ENCODE peak calls at places on chromosomes 11 and 22, in six cellular contexts. L is stimulated activated CD4-positive, alpha-beta T cell treated with anti-CD3 and anti-CD28 coated beads, Interleukin-15, amount 100 ng/mL, for 24 hours; E is NCI-H1694; P is EL; Y is hepatocyte; Z is activated T-helper 2 cell treated with anti-CD3 and anti-CD28 coated beads, Interferon-gamma antibody, Interleukin-2, Interleukin-4, amounts not matched to agents 10 μg/mL and 5 μg/mL and 100 μg/mL, durations not matched to agents 14 hours and 24 hours and 36 hours. G is an unnamed sample.

GRCh38 chr22:12601870-12602779 is 2925.9 kb upstream of the OR11H1 start:
- DNase-seq in E (no peak), Z (no peak), P (no peak), L (no peak), Y (peak; percentile 9), G (no peak)

GRCh38 chr11:2555376-2555775 is 110.6 kb downstream of the KCNQ1 start:
- DNase-seq in P (no peak), E (no peak), Z (no peak), L (no peak), Y (no peak), G (no peak)

GRCh38 chr11:117597083-117597482 is 199.9 kb downstream of the DSCAML1 start:
- DNase-seq in Y (peak; percentile 78), L (peak; percentile 60), P (peak; percentile 21), Z (peak; percentile 34), E (no peak), G (peak; percentile 83)

GRCh38 chr22:26035523-26035922 is 133.7 kb upstream of the SEZ6L start:
- DNase-seq in Z (no peak), L (no peak), Y (no peak), E (no peak), P (no peak), G (no peak)

GRCh38 chr22:23591203-23591791 is 11.2 kb upstream of the IGLL1 start:
- DNase-seq in Y (peak; percentile 82), Z (peak; percentile 37), P (peak; percentile 50), E (peak; percentile 37), L (peak; percentile 76), G (peak; percentile 80)

GRCh38 chr11:66371627-66372415 is at the start of gene SLC29A2:
- DNase-seq in E (peak; percentile 38), Y (peak; percentile 95), P (no peak), Z (peak; percentile 76), L (peak; percentile 88), G (peak; percentile 98)

GRCh38 chr11:12981879-12982531 is 27.1 kb upstream of the RASSF10 start:
- DNase-seq in Y (peak; percentile 11), P (peak; percentile 12), Z (no peak), L (no peak), E (no peak), G (no peak)

GRCh38 chr22:41818011-41818410 is 14.9 kb upstream of the SREBF2 start:
- DNase-seq in Y (no peak), E (no peak), P (no peak), Z (no peak), L (no peak), G (no peak)

GRCh38 chr11:126839496-126839895 is 161.1 kb downstream of the KIRREL3 start:
- DNase-seq in E (no peak), Z (no peak), Y (no peak), L (no peak), P (no peak), G (no peak)

GRCh38 chr11:34905666-34906065 is 10.5 kb downstream of the APIP start:
- DNase-seq in E (no peak), L (no peak), Y (no peak), Z (no peak), P (no peak), G (no peak)

GRCh38 chr11:18064450-18065048 is 18.5 kb upstream of the TPH1 start:
- DNase-seq in Y (no peak), E (no peak), P (no peak), L (no peak), Z (no peak), G (no peak)

GRCh38 chr11:129320485-129320884 is 55.2 kb upstream of the BARX2 start:
- DNase-seq in Y (no peak), P (no peak), Z (no peak), L (no peak), E (no peak), G (peak; percentile 55)

GRCh38 chr11:99019676-99020075 is 1.1 kb upstream of the CNTN5 start:
- DNase-seq in E (no peak), L (no peak), P (no peak), Z (no peak), Y (no peak), G (no peak)

GRCh38 chr11:64242920-64243854 is 2.3 kb downstream of the FKBP2 start:
- DNase-seq in P (peak; percentile 21), L (no peak), E (no peak), Z (no peak), Y (no peak), G (no peak)

GRCh38 chr11:46275964-46276641 is 1.4 kb upstream of the CREB3L1 start:
- DNase-seq in Y (peak; percentile 85), P (no peak), Z (no peak), L (no peak), E (no peak), G (no peak)

GRCh38 chr11:14386895-14387480 is 28.0 kb upstream of the RRAS2 start:
- DNase-seq in L (no peak), P (peak; percentile 58), Y (peak; percentile 38), E (peak; percentile 37), Z (no peak), G (peak; percentile 72)

GRCh38 chr22:41523464-41524221 is 20.6 kb downstream of the POLR3H start:
- DNase-seq in Y (no peak), L (no peak), P (peak; percentile 67), Z (no peak), E (no peak), G (no peak)

GRCh38 chr11:1548221-1549070 is 23.6 kb downstream of the DUSP8 start:
- DNase-seq in Z (no peak), P (peak; percentile 64), E (no peak), L (no peak), Y (peak; percentile 89), G (no peak)

GRCh38 chr22:46674367-46674781 is 54.2 kb downstream of the GRAMD4 start:
- DNase-seq in P (no peak), Z (peak; percentile 83), Y (no peak), E (no peak), L (peak; percentile 99), G (no peak)

GRCh38 chr11:93740031-93740801 is 1.1 kb downstream of the TAF1D start:
- DNase-seq in Y (peak; percentile 46), P (peak; percentile 76), L (peak; percentile 75), E (no peak), Z (peak; percentile 27), G (peak; percentile 93)

GRCh38 chr11:77503006-77503405 is 29.1 kb upstream of the PAK1 start:
- DNase-seq in Z (no peak), E (no peak), L (no peak), P (peak; percentile 56), Y (peak; percentile 43), G (peak; percentile 63)

GRCh38 chr11:77821349-77821851 is 456 bp downstream of the AAMDC start:
- DNase-seq in E (no peak), P (peak; percentile 55), Y (peak; percentile 36), L (peak; percentile 23), Z (peak; percentile 13), G (no peak)

GRCh38 chr11:128714881-128715280 is 21.0 kb downstream of the FLI1 start:
- DNase-seq in L (no peak), Z (no peak), E (no peak), Y (no peak), P (peak; percentile 99), G (peak; percentile 67)

GRCh38 chr11:71474771-71475483 is 21.9 kb downstream of the NADSYN1 start:
- DNase-seq in E (no peak), P (no peak), L (no peak), Z (no peak), Y (no peak), G (no peak)

GRCh38 chr11:47946682-47947575 is 33.4 kb upstream of the PTPRJ start:
- DNase-seq in Z (no peak), Y (peak; percentile 79), E (no peak), L (peak; percentile 57), P (peak; percentile 96), G (peak; percentile 89)

GRCh38 chr11:127875076-127875475 is 712.3 kb downstream of the ETS1 start:
- DNase-seq in Z (no peak), E (no peak), P (no peak), L (no peak), Y (no peak), G (no peak)

GRCh38 chr11:75654314-75654713 is 14.5 kb downstream of the MAP6 start:
- DNase-seq in E (no peak), Z (no peak), Y (no peak), P (peak; percentile 68), L (peak; percentile 14), G (no peak)

GRCh38 chr22:45996241-45997076 is 19.5 kb upstream of the WNT7B start:
- DNase-seq in L (no peak), Y (no peak), Z (no peak), E (no peak), P (peak; percentile 79), G (peak; percentile 63)

GRCh38 chr11:134727204-134727603 is 315.2 kb upstream of the B3GAT1 start:
- DNase-seq in P (no peak), E (no peak), Z (no peak), Y (no peak), L (no peak), G (peak; percentile 43)

GRCh38 chr11:2805388-2806057 is 80.1 kb downstream of the CDKN1C start:
- DNase-seq in Y (no peak), Z (no peak), P (no peak), E (no peak), L (no peak), G (peak; percentile 29)

GRCh38 chr11:43366597-43367121 is 7.9 kb downstream of the TTC17 start:
- DNase-seq in P (peak; percentile 60), L (no peak), E (no peak), Y (no peak), Z (no peak), G (no peak)

GRCh38 chr11:95453616-95454118 is 222.7 kb upstream of the SESN3 start:
- DNase-seq in E (no peak), P (no peak), Z (no peak), L (no peak), Y (no peak), G (peak; percentile 67)

GRCh38 chr22:39351689-39352214 is 2.0 kb downstream of the SYNGR1 start:
- DNase-seq in E (no peak), Z (no peak), L (no peak), P (peak; percentile 81), Y (no peak), G (peak; percentile 84)

GRCh38 chr22:48734359-48734758 is 1093.3 kb downstream of the BRD1 start:
- DNase-seq in Z (no peak), P (no peak), E (no peak), Y (no peak), L (no peak), G (no peak)

GRCh38 chr11:130598433-130598832 is 150.0 kb downstream of the ADAMTS15 start:
- DNase-seq in P (no peak), Y (no peak), L (no peak), E (no peak), Z (no peak), G (no peak)

GRCh38 chr22:39309364-39309861 is 10.0 kb downstream of the RPL3 start:
- DNase-seq in Z (no peak), E (no peak), Y (no peak), L (peak; percentile 38), P (peak; percentile 67), G (peak; percentile 81)

GRCh38 chr11:25576320-25576719 is 755.6 kb upstream of the ANO3 start:
- DNase-seq in Y (no peak), Z (no peak), L (no peak), E (no peak), P (no peak), G (no peak)

GRCh38 chr22:27377501-27377900 is 424.1 kb downstream of the MN1 start:
- DNase-seq in E (no peak), Y (no peak), Z (no peak), P (no peak), L (no peak), G (peak; percentile 8)

GRCh38 chr22:32883131-32883530 is 81.6 kb downstream of the TIMP3 start:
- DNase-seq in Z (no peak), L (no peak), E (no peak), P (no peak), Y (no peak), G (no peak)

G was measured in islet precursor cell.